ENCODE peak calls at places on chromosomes 6 and 20, in nine cellular contexts. One of them, this sample, is unnamed.

GRCh38 chr6:100346203-100346602 is 118.5 kb downstream of the SIM1 start:
- DNase-seq in breast epithelium: no peak
- DNase-seq in heart left ventricle: no peak
- DNase-seq in esophagus muscularis mucosa: no peak
- DNase-seq in A549: peak
- DNase-seq in HCT116: no peak
- DNase-seq in vagina: no peak
- DNase-seq in tibial nerve: no peak
- DNase-seq in transverse colon: no peak
- DNase-seq in this sample: no peak

GRCh38 chr6:45665859-45666258 is 288.1 kb upstream of the SUPT3H start:
- DNase-seq in breast epithelium: no peak
- DNase-seq in heart left ventricle: no peak
- DNase-seq in esophagus muscularis mucosa: no peak
- DNase-seq in A549: no peak
- DNase-seq in HCT116: no peak
- DNase-seq in vagina: no peak
- DNase-seq in tibial nerve: no peak
- DNase-seq in transverse colon: no peak
- DNase-seq in this sample: no peak

GRCh38 chr20:16397053-16397452 is 176.2 kb downstream of the KIF16B start:
- DNase-seq in breast epithelium: peak
- DNase-seq in heart left ventricle: peak
- DNase-seq in esophagus muscularis mucosa: peak
- DNase-seq in A549: no peak
- DNase-seq in HCT116: no peak
- DNase-seq in vagina: no peak
- DNase-seq in tibial nerve: peak
- DNase-seq in transverse colon: no peak
- DNase-seq in this sample: no peak

GRCh38 chr6:134046054-134046453 is 6.4 kb downstream of the SLC2A12 start:
- DNase-seq in breast epithelium: no peak
- DNase-seq in heart left ventricle: no peak
- DNase-seq in esophagus muscularis mucosa: no peak
- DNase-seq in A549: no peak
- DNase-seq in HCT116: no peak
- DNase-seq in vagina: no peak
- DNase-seq in tibial nerve: no peak
- DNase-seq in transverse colon: no peak
- DNase-seq in this sample: no peak

GRCh38 chr6:49202923-49203322 is 260.1 kb downstream of the MMUT start:
- DNase-seq in breast epithelium: no peak
- DNase-seq in heart left ventricle: no peak
- DNase-seq in esophagus muscularis mucosa: no peak
- DNase-seq in A549: no peak
- DNase-seq in HCT116: no peak
- DNase-seq in vagina: no peak
- DNase-seq in tibial nerve: no peak
- DNase-seq in transverse colon: no peak
- DNase-seq in this sample: no peak

GRCh38 chr6:163415620-163416379 is 1.3 kb downstream of the QKI start:
- DNase-seq in breast epithelium: no peak
- DNase-seq in heart left ventricle: peak
- DNase-seq in esophagus muscularis mucosa: no peak
- DNase-seq in A549: peak
- DNase-seq in HCT116: no peak
- DNase-seq in vagina: no peak
- DNase-seq in tibial nerve: peak
- DNase-seq in transverse colon: peak
- DNase-seq in this sample: no peak

GRCh38 chr6:27873101-27874030 is 38.8 kb downstream of the OR2B2 start:
- DNase-seq in breast epithelium: no peak
- DNase-seq in heart left ventricle: peak
- DNase-seq in esophagus muscularis mucosa: no peak
- DNase-seq in A549: peak
- DNase-seq in HCT116: no peak
- DNase-seq in vagina: no peak
- DNase-seq in tibial nerve: peak
- DNase-seq in transverse colon: peak
- DNase-seq in this sample: no peak

GRCh38 chr6:138691595-138692057 is 81.9 kb upstream of the CCDC28A start:
- DNase-seq in breast epithelium: peak
- DNase-seq in heart left ventricle: no peak
- DNase-seq in esophagus muscularis mucosa: no peak
- DNase-seq in A549: peak
- DNase-seq in HCT116: peak
- DNase-seq in vagina: no peak
- DNase-seq in tibial nerve: no peak
- DNase-seq in transverse colon: no peak
- DNase-seq in this sample: peak

GRCh38 chr6:107115695-107116327 is 496 bp upstream of the BEND3 start:
- DNase-seq in breast epithelium: no peak
- DNase-seq in heart left ventricle: peak
- DNase-seq in esophagus muscularis mucosa: no peak
- DNase-seq in A549: peak
- DNase-seq in HCT116: no peak
- DNase-seq in vagina: no peak
- DNase-seq in tibial nerve: no peak
- DNase-seq in transverse colon: peak
- DNase-seq in this sample: peak

GRCh38 chr6:151043944-151044343 is 178.4 kb downstream of the MTHFD1L start:
- DNase-seq in breast epithelium: no peak
- DNase-seq in heart left ventricle: no peak
- DNase-seq in esophagus muscularis mucosa: no peak
- DNase-seq in A549: no peak
- DNase-seq in HCT116: no peak
- DNase-seq in vagina: no peak
- DNase-seq in tibial nerve: no peak
- DNase-seq in transverse colon: no peak
- DNase-seq in this sample: no peak

GRCh38 chr6:151041686-151042085 is 176.2 kb downstream of the MTHFD1L start:
- DNase-seq in breast epithelium: no peak
- DNase-seq in heart left ventricle: no peak
- DNase-seq in esophagus muscularis mucosa: no peak
- DNase-seq in A549: no peak
- DNase-seq in HCT116: no peak
- DNase-seq in vagina: no peak
- DNase-seq in tibial nerve: no peak
- DNase-seq in transverse colon: no peak
- DNase-seq in this sample: no peak

GRCh38 chr6:151044465-151045441 is 179.3 kb downstream of the MTHFD1L start:
- DNase-seq in breast epithelium: peak
- DNase-seq in heart left ventricle: peak
- DNase-seq in esophagus muscularis mucosa: no peak
- DNase-seq in A549: peak
- DNase-seq in HCT116: peak
- DNase-seq in vagina: no peak
- DNase-seq in tibial nerve: peak
- DNase-seq in transverse colon: peak
- DNase-seq in this sample: peak
- TF ChIP-seq POLR2A in breast epithelium: no peak
- TF ChIP-seq POLR2A in heart left ventricle: no peak
- TF ChIP-seq POLR2A in esophagus muscularis mucosa: no peak
- TF ChIP-seq POLR2A in A549: no peak
- TF ChIP-seq POLR2A in HCT116: no peak
- TF ChIP-seq POLR2A in vagina: no peak
- TF ChIP-seq POLR2A in tibial nerve: no peak
- TF ChIP-seq POLR2A in transverse colon: peak
- TF ChIP-seq POLR2A in this sample: no peak

GRCh38 chr20:63979549-63980316 is at the start of gene SAMD10:
- DNase-seq in breast epithelium: no peak
- DNase-seq in heart left ventricle: peak
- DNase-seq in esophagus muscularis mucosa: no peak
- DNase-seq in A549: no peak
- DNase-seq in HCT116: no peak
- DNase-seq in vagina: no peak
- DNase-seq in tibial nerve: peak
- DNase-seq in transverse colon: peak
- DNase-seq in this sample: peak
- TF ChIP-seq POLR2A in breast epithelium: no peak
- TF ChIP-seq POLR2A in heart left ventricle: no peak
- TF ChIP-seq POLR2A in esophagus muscularis mucosa: no peak
- TF ChIP-seq POLR2A in A549: no peak
- TF ChIP-seq POLR2A in HCT116: no peak
- TF ChIP-seq POLR2A in vagina: no peak
- TF ChIP-seq POLR2A in tibial nerve: no peak
- TF ChIP-seq POLR2A in transverse colon: no peak
- TF ChIP-seq POLR2A in this sample: no peak

GRCh38 chr20:31607640-31608255 is 2.7 kb downstream of the ID1 start:
- DNase-seq in breast epithelium: no peak
- DNase-seq in heart left ventricle: no peak
- DNase-seq in esophagus muscularis mucosa: no peak
- DNase-seq in A549: no peak
- DNase-seq in HCT116: peak
- DNase-seq in vagina: no peak
- DNase-seq in tibial nerve: no peak
- DNase-seq in transverse colon: no peak
- DNase-seq in this sample: no peak

GRCh38 chr20:31606678-31606927 is 1.5 kb downstream of the ID1 start:
- DNase-seq in breast epithelium: no peak
- DNase-seq in heart left ventricle: no peak
- DNase-seq in esophagus muscularis mucosa: no peak
- DNase-seq in A549: no peak
- DNase-seq in HCT116: no peak
- DNase-seq in vagina: no peak
- DNase-seq in tibial nerve: no peak
- DNase-seq in transverse colon: peak
- DNase-seq in this sample: no peak

GRCh38 chr20:31605902-31606677 is 1.0 kb downstream of the ID1 start:
- DNase-seq in breast epithelium: no peak
- DNase-seq in heart left ventricle: peak
- DNase-seq in esophagus muscularis mucosa: no peak
- DNase-seq in A549: no peak
- DNase-seq in HCT116: no peak
- DNase-seq in vagina: no peak
- DNase-seq in tibial nerve: no peak
- DNase-seq in transverse colon: peak
- DNase-seq in this sample: no peak

GRCh38 chr20:31608256-31608980 is 3.3 kb downstream of the ID1 start:
- DNase-seq in breast epithelium: peak
- DNase-seq in heart left ventricle: peak
- DNase-seq in esophagus muscularis mucosa: no peak
- DNase-seq in A549: peak
- DNase-seq in HCT116: peak
- DNase-seq in vagina: no peak
- DNase-seq in tibial nerve: peak
- DNase-seq in transverse colon: peak
- DNase-seq in this sample: no peak

GRCh38 chr20:31606928-31607639 is 2.0 kb downstream of the ID1 start:
- DNase-seq in breast epithelium: no peak
- DNase-seq in heart left ventricle: peak
- DNase-seq in esophagus muscularis mucosa: no peak
- DNase-seq in A549: peak
- DNase-seq in HCT116: peak
- DNase-seq in vagina: no peak
- DNase-seq in tibial nerve: no peak
- DNase-seq in transverse colon: peak
- DNase-seq in this sample: peak
- TF ChIP-seq POLR2A in breast epithelium: no peak
- TF ChIP-seq POLR2A in heart left ventricle: no peak
- TF ChIP-seq POLR2A in esophagus muscularis mucosa: no peak
- TF ChIP-seq POLR2A in A549: peak
- TF ChIP-seq POLR2A in HCT116: peak
- TF ChIP-seq POLR2A in vagina: no peak
- TF ChIP-seq POLR2A in tibial nerve: no peak
- TF ChIP-seq POLR2A in transverse colon: peak
- TF ChIP-seq POLR2A in this sample: peak

GRCh38 chr20:38473353-38473795 is 731 bp downstream of the RALGAPB start:
- DNase-seq in breast epithelium: peak
- DNase-seq in heart left ventricle: peak
- DNase-seq in esophagus muscularis mucosa: no peak
- DNase-seq in A549: peak
- DNase-seq in HCT116: no peak
- DNase-seq in vagina: no peak
- DNase-seq in tibial nerve: no peak
- DNase-seq in transverse colon: no peak
- DNase-seq in this sample: no peak

GRCh38 chr20:38471987-38472512 is 593 bp upstream of the RALGAPB start:
- DNase-seq in breast epithelium: no peak
- DNase-seq in heart left ventricle: no peak
- DNase-seq in esophagus muscularis mucosa: no peak
- DNase-seq in A549: no peak
- DNase-seq in HCT116: no peak
- DNase-seq in vagina: no peak
- DNase-seq in tibial nerve: no peak
- DNase-seq in transverse colon: no peak
- DNase-seq in this sample: no peak

GRCh38 chr20:38477747-38478146 is 5.1 kb downstream of the RALGAPB start:
- DNase-seq in breast epithelium: no peak
- DNase-seq in heart left ventricle: no peak
- DNase-seq in esophagus muscularis mucosa: no peak
- DNase-seq in A549: no peak
- DNase-seq in HCT116: no peak
- DNase-seq in vagina: no peak
- DNase-seq in tibial nerve: no peak
- DNase-seq in transverse colon: no peak
- DNase-seq in this sample: no peak

GRCh38 chr20:38471245-38471644 is 1.4 kb upstream of the RALGAPB start:
- DNase-seq in breast epithelium: no peak
- DNase-seq in heart left ventricle: no peak
- DNase-seq in esophagus muscularis mucosa: peak
- DNase-seq in A549: no peak
- DNase-seq in HCT116: no peak
- DNase-seq in vagina: no peak
- DNase-seq in tibial nerve: no peak
- DNase-seq in transverse colon: no peak
- DNase-seq in this sample: no peak

DNA sequence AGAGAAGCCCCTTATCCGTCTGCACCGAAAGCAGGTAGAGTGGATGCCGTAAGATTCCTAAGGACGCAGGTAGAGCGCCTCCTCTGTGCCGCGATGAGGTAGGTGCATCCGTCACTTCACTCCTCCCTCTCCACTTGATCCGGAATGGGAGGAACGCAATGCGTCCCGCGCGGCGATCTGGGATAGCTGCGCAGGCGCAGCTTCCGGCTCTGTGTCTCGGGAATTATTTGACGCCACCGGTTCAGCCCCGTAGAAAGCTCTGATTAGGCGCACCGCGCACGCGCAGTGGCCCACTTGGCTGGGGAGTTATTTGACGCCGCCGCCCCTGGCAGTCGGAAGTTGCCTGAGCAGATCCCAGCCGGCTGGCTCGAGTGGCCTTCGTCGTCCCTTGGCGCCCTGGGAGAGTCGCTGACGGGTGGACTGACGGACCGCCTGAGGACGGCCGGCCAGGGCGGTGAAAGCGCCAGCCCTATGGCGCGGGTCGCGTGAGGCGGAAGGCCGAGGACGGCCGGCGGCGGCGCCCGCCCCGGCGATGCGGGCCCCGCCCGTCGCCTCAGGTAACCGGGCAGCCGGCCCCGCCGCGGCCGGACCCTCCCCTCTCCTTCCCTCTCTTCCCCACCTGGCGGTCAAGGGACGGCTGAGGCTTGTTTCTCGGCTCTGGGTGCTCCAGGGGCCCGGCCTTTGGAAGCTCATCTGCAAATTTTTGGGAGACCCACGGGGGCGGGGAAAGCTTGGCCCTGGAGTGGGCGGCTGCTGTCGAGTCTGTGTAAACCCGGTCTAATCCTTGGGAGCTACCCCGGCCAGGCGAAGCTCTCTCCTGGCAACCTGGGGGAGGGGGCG is at the start of gene RALGAPB:
- DNase-seq in breast epithelium: peak
- DNase-seq in heart left ventricle: peak
- DNase-seq in esophagus muscularis mucosa: peak
- DNase-seq in A549: peak
- DNase-seq in HCT116: peak
- DNase-seq in vagina: peak
- DNase-seq in tibial nerve: peak
- DNase-seq in transverse colon: peak
- DNase-seq in this sample: peak
- TF ChIP-seq POLR2A in breast epithelium: peak
- TF ChIP-seq POLR2A in heart left ventricle: peak
- TF ChIP-seq POLR2A in esophagus muscularis mucosa: no peak
- TF ChIP-seq POLR2A in A549: peak
- TF ChIP-seq POLR2A in HCT116: peak
- TF ChIP-seq POLR2A in vagina: no peak
- TF ChIP-seq POLR2A in tibial nerve: peak
- TF ChIP-seq POLR2A in transverse colon: peak
- TF ChIP-seq POLR2A in this sample: peak

This sample was measured in H54.